ENCODE peak calls at places on chromosomes 3 and 15, in seven cellular contexts. One of them, this sample, is unnamed.

GRCh38 chr15:40941528-40942336 is 11.5 kb upstream of the CHAC1 start:
- DNase-seq in breast epithelium: peak; percentile 62
- DNase-seq in colonic mucosa: peak; percentile 81
- DNase-seq in dorsolateral prefrontal cortex: peak; percentile 72
- DNase-seq in ovary: peak; percentile 87
- DNase-seq in AG10803: peak; percentile 77
- DNase-seq in GM23248: peak; percentile 90
- DNase-seq in this sample: peak; percentile 65

GRCh38 chr15:44726136-44726535 is 10.2 kb upstream of the TRIM69 start:
- DNase-seq in dorsolateral prefrontal cortex: no peak
- DNase-seq in GM23248: peak; percentile 58
- DNase-seq in breast epithelium: no peak
- DNase-seq in ovary: no peak
- DNase-seq in AG10803: peak; percentile 38
- DNase-seq in colonic mucosa: no peak
- DNase-seq in this sample: no peak

GRCh38 chr3:81005992-81006391 is 755.5 kb downstream of the GBE1 start:
- DNase-seq in ovary: no peak
- DNase-seq in AG10803: no peak
- DNase-seq in dorsolateral prefrontal cortex: no peak
- DNase-seq in breast epithelium: no peak
- DNase-seq in GM23248: no peak
- DNase-seq in colonic mucosa: no peak
- DNase-seq in this sample: no peak

GRCh38 chr15:41648770-41649169 is 11.4 kb upstream of the MGA start:
- DNase-seq in breast epithelium: no peak
- DNase-seq in GM23248: peak; percentile 82
- DNase-seq in ovary: no peak
- DNase-seq in AG10803: peak; percentile 56
- DNase-seq in dorsolateral prefrontal cortex: no peak
- DNase-seq in colonic mucosa: no peak
- DNase-seq in this sample: peak; percentile 71

GRCh38 chr3:171878441-171879225 is 35.5 kb downstream of the TMEM212 start:
- DNase-seq in AG10803: peak; percentile 89
- DNase-seq in GM23248: peak; percentile 53
- DNase-seq in ovary: no peak
- DNase-seq in colonic mucosa: no peak
- DNase-seq in breast epithelium: no peak
- DNase-seq in dorsolateral prefrontal cortex: no peak
- DNase-seq in this sample: no peak

GRCh38 chr3:118990818-118991560 is 43.7 kb downstream of the IGSF11 start:
- DNase-seq in ovary: no peak
- DNase-seq in colonic mucosa: no peak
- DNase-seq in dorsolateral prefrontal cortex: no peak
- DNase-seq in breast epithelium: no peak
- DNase-seq in AG10803: no peak
- DNase-seq in GM23248: no peak
- DNase-seq in this sample: no peak

GRCh38 chr3:168885028-168885427 is 778.5 kb downstream of the MECOM start:
- DNase-seq in ovary: no peak
- DNase-seq in colonic mucosa: no peak
- DNase-seq in AG10803: peak; percentile 13
- DNase-seq in GM23248: peak; percentile 75
- DNase-seq in breast epithelium: no peak
- DNase-seq in dorsolateral prefrontal cortex: no peak
- DNase-seq in this sample: peak; percentile 77

GRCh38 chr3:169348276-169348675 is 315.2 kb downstream of the MECOM start:
- DNase-seq in breast epithelium: no peak
- DNase-seq in AG10803: no peak
- DNase-seq in dorsolateral prefrontal cortex: no peak
- DNase-seq in GM23248: peak; percentile 23
- DNase-seq in colonic mucosa: no peak
- DNase-seq in ovary: no peak
- DNase-seq in this sample: peak; percentile 75

GRCh38 chr3:141056716-141057115 is 5.6 kb downstream of the SPSB4 start:
- DNase-seq in colonic mucosa: no peak
- DNase-seq in breast epithelium: no peak
- DNase-seq in ovary: no peak
- DNase-seq in dorsolateral prefrontal cortex: no peak
- DNase-seq in GM23248: no peak
- DNase-seq in AG10803: no peak
- DNase-seq in this sample: no peak

GRCh38 chr3:174016186-174016585 is 618.6 kb downstream of the NLGN1 start:
- DNase-seq in colonic mucosa: no peak
- DNase-seq in ovary: no peak
- DNase-seq in AG10803: peak; percentile 64
- DNase-seq in breast epithelium: no peak
- DNase-seq in dorsolateral prefrontal cortex: no peak
- DNase-seq in GM23248: peak; percentile 92
- DNase-seq in this sample: peak; percentile 64

GRCh38 chr15:58433597-58434333 is 2.0 kb downstream of the LIPC start:
- DNase-seq in dorsolateral prefrontal cortex: peak; percentile 79
- DNase-seq in ovary: no peak
- DNase-seq in colonic mucosa: peak; percentile 20
- DNase-seq in AG10803: peak; percentile 67
- DNase-seq in breast epithelium: no peak
- DNase-seq in GM23248: peak; percentile 59
- DNase-seq in this sample: no peak

GRCh38 chr3:57675530-57675929 is 17.3 kb downstream of the DENND6A start:
- DNase-seq in GM23248: no peak
- DNase-seq in breast epithelium: no peak
- DNase-seq in AG10803: no peak
- DNase-seq in ovary: no peak
- DNase-seq in dorsolateral prefrontal cortex: no peak
- DNase-seq in colonic mucosa: no peak
- DNase-seq in this sample: no peak

GRCh38 chr3:119628816-119629445 is 31.2 kb downstream of the PLA1A start:
- DNase-seq in breast epithelium: no peak
- DNase-seq in AG10803: peak; percentile 67
- DNase-seq in GM23248: no peak
- DNase-seq in ovary: no peak
- DNase-seq in dorsolateral prefrontal cortex: no peak
- DNase-seq in colonic mucosa: no peak
- DNase-seq in this sample: peak; percentile 14

GRCh38 chr3:42801048-42801620 is 3.2 kb downstream of the HIGD1A start:
- DNase-seq in colonic mucosa: no peak
- DNase-seq in ovary: no peak
- DNase-seq in breast epithelium: no peak
- DNase-seq in dorsolateral prefrontal cortex: no peak
- DNase-seq in GM23248: no peak
- DNase-seq in AG10803: no peak
- DNase-seq in this sample: no peak

GRCh38 chr3:20060924-20061323 is 20.7 kb downstream of the KAT2B start:
- DNase-seq in ovary: no peak
- DNase-seq in AG10803: peak; percentile 62
- DNase-seq in dorsolateral prefrontal cortex: no peak
- DNase-seq in colonic mucosa: no peak
- DNase-seq in GM23248: peak; percentile 63
- DNase-seq in breast epithelium: no peak
- DNase-seq in this sample: peak; percentile 84

GRCh38 chr3:121477589-121477988 is 68.2 kb downstream of the POLQ start:
- DNase-seq in ovary: no peak
- DNase-seq in GM23248: peak; percentile 85
- DNase-seq in breast epithelium: no peak
- DNase-seq in colonic mucosa: no peak
- DNase-seq in dorsolateral prefrontal cortex: no peak
- DNase-seq in AG10803: peak; percentile 96
- DNase-seq in this sample: no peak

GRCh38 chr3:32283304-32283703 is 44.8 kb downstream of the CMTM8 start:
- DNase-seq in ovary: no peak
- DNase-seq in breast epithelium: no peak
- DNase-seq in colonic mucosa: no peak
- DNase-seq in GM23248: no peak
- DNase-seq in AG10803: no peak
- DNase-seq in dorsolateral prefrontal cortex: no peak
- DNase-seq in this sample: no peak

GRCh38 chr15:39022532-39023305 is 458.1 kb upstream of the RASGRP1 start:
- DNase-seq in GM23248: no peak
- DNase-seq in breast epithelium: no peak
- DNase-seq in dorsolateral prefrontal cortex: no peak
- DNase-seq in ovary: no peak
- DNase-seq in colonic mucosa: no peak
- DNase-seq in AG10803: peak; percentile 24
- DNase-seq in this sample: no peak

GRCh38 chr15:89383635-89384604 is 49.3 kb upstream of the POLG start:
- DNase-seq in breast epithelium: peak; percentile 68
- DNase-seq in dorsolateral prefrontal cortex: peak; percentile 93
- DNase-seq in AG10803: no peak
- DNase-seq in ovary: peak; percentile 74
- DNase-seq in GM23248: peak; percentile 42
- DNase-seq in colonic mucosa: peak; percentile 34
- DNase-seq in this sample: peak; percentile 54

GRCh38 chr3:10192953-10193691 is 28.4 kb downstream of the IRAK2 start:
- DNase-seq in GM23248: peak; percentile 98
- DNase-seq in ovary: no peak
- DNase-seq in dorsolateral prefrontal cortex: peak; percentile 11
- DNase-seq in colonic mucosa: peak; percentile 46
- DNase-seq in AG10803: peak; percentile 93
- DNase-seq in breast epithelium: no peak
- DNase-seq in this sample: peak; percentile 64

GRCh38 chr15:79179108-79179561 is 88.6 kb upstream of the RASGRF1 start:
- DNase-seq in colonic mucosa: no peak
- DNase-seq in breast epithelium: no peak
- DNase-seq in ovary: no peak
- DNase-seq in dorsolateral prefrontal cortex: no peak
- DNase-seq in AG10803: no peak
- DNase-seq in GM23248: no peak
- DNase-seq in this sample: peak; percentile 39

GRCh38 chr3:29627136-29628117 is 346.6 kb downstream of the RBMS3 start:
- DNase-seq in colonic mucosa: no peak
- DNase-seq in GM23248: no peak
- DNase-seq in AG10803: no peak
- DNase-seq in dorsolateral prefrontal cortex: no peak
- DNase-seq in ovary: no peak
- DNase-seq in breast epithelium: no peak
- DNase-seq in this sample: no peak
- H3K4me3 ChIP-seq in colonic mucosa: no peak overlapping the region
- H3K4me3 ChIP-seq in GM23248: no peak overlapping the region
- H3K4me3 ChIP-seq in AG10803: no peak overlapping the region
- H3K4me3 ChIP-seq in dorsolateral prefrontal cortex: no peak overlapping the region
- H3K4me3 ChIP-seq in ovary: no peak overlapping the region
- H3K4me3 ChIP-seq in breast epithelium: no peak overlapping the region
- H3K4me3 ChIP-seq in this sample: no peak overlapping the region

GRCh38 chr3:186476541-186476940 is 67.6 kb downstream of the CRYGS start:
- DNase-seq in colonic mucosa: no peak
- DNase-seq in breast epithelium: no peak
- DNase-seq in AG10803: no peak
- DNase-seq in GM23248: peak; percentile 4
- DNase-seq in dorsolateral prefrontal cortex: no peak
- DNase-seq in ovary: no peak
- DNase-seq in this sample: no peak

GRCh38 chr3:186476044-186476468 is 68.1 kb downstream of the CRYGS start:
- DNase-seq in GM23248: no peak
- DNase-seq in dorsolateral prefrontal cortex: peak; percentile 88
- DNase-seq in AG10803: no peak
- DNase-seq in breast epithelium: peak; percentile 39
- DNase-seq in colonic mucosa: no peak
- DNase-seq in ovary: no peak
- DNase-seq in this sample: peak; percentile 48

GRCh38 chr3:186481526-186481925 is 62.7 kb downstream of the CRYGS start:
- DNase-seq in ovary: no peak
- DNase-seq in GM23248: no peak
- DNase-seq in dorsolateral prefrontal cortex: no peak
- DNase-seq in AG10803: no peak
- DNase-seq in breast epithelium: no peak
- DNase-seq in colonic mucosa: no peak
- DNase-seq in this sample: no peak

GRCh38 chr3:186477033-186477432 is 67.1 kb downstream of the CRYGS start:
- DNase-seq in GM23248: no peak
- DNase-seq in ovary: no peak
- DNase-seq in dorsolateral prefrontal cortex: no peak
- DNase-seq in breast epithelium: no peak
- DNase-seq in colonic mucosa: no peak
- DNase-seq in AG10803: no peak
- DNase-seq in this sample: no peak

GRCh38 chr3:186477876-186478275 is 66.3 kb downstream of the CRYGS start:
- DNase-seq in AG10803: no peak
- DNase-seq in ovary: no peak
- DNase-seq in colonic mucosa: no peak
- DNase-seq in dorsolateral prefrontal cortex: no peak
- DNase-seq in GM23248: no peak
- DNase-seq in breast epithelium: no peak
- DNase-seq in this sample: peak; percentile 52
- H3K4me3 ChIP-seq in AG10803: no peak overlapping the region
- H3K4me3 ChIP-seq in ovary: no peak overlapping the region
- H3K4me3 ChIP-seq in colonic mucosa: no peak overlapping the region
- H3K4me3 ChIP-seq in dorsolateral prefrontal cortex: no peak overlapping the region
- H3K4me3 ChIP-seq in GM23248: no peak overlapping the region
- H3K4me3 ChIP-seq in breast epithelium: no peak overlapping the region
- H3K4me3 ChIP-seq in this sample: no peak overlapping the region

DNA sequence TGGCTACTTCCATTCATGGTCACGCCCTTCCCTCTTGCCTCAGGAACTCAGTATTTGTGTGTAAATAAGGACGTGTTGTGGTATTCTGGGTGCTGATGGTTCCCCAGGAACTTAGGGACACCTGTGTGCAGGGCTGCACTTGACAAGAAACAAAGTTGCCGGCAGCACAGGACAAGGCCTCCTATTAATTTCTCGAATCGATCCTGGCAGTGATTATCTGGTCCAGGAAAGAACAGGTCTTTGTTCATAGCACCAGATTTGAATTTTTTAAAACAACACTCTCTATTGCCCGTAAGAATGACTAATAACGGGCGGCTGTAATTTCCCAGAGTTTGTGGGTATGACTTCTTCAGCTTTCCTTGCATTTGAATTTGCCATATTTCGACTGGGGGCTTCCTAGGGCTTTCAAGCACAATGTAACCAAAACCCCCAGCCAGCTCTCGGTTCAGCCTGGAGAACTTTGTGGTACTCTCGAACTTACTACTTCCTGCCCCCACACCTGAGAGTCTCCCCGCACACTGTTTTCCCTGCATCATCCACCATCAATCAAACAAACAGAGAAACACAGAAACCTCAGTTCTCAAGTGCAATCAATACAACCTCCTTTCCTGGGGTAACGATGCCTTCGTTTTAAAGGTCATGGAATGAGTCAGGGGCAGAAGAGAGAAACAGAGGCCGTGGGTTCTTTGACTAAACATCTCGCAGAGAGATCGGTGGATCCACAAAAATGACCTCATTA is 241.7 kb upstream of the ICE2 start:
- DNase-seq in GM23248: no peak
- DNase-seq in colonic mucosa: no peak
- DNase-seq in AG10803: no peak
- DNase-seq in breast epithelium: no peak
- DNase-seq in ovary: no peak
- DNase-seq in dorsolateral prefrontal cortex: no peak
- DNase-seq in this sample: no peak
- H3K4me3 ChIP-seq in GM23248: no peak overlapping the region
- H3K4me3 ChIP-seq in colonic mucosa: no peak overlapping the region
- H3K4me3 ChIP-seq in AG10803: no peak overlapping the region
- H3K4me3 ChIP-seq in breast epithelium: no peak overlapping the region
- H3K4me3 ChIP-seq in ovary: no peak overlapping the region
- H3K4me3 ChIP-seq in dorsolateral prefrontal cortex: no peak overlapping the region
- H3K4me3 ChIP-seq in this sample: no peak overlapping the region

DNA sequence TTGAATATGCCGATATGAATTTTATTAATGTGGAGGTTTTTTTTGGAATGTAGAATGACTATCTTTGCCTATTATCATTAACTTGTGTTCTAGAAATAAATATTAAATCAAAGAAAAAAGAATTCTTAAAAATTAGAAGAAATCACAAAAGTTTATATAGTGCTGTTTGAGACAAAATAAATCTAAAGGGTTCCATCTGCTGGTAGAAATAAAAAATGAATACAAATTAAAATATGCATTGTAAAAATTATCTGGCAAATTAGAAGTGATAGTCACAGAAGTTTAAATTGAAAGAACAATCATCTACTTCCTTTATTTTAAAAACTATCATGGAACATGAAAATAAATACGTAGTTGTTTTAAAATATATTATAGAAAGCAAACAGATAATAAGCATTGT is 22.7 kb upstream of the ZBTB20 start:
- DNase-seq in dorsolateral prefrontal cortex: no peak
- DNase-seq in GM23248: peak; percentile 35
- DNase-seq in ovary: no peak
- DNase-seq in colonic mucosa: no peak
- DNase-seq in breast epithelium: no peak
- DNase-seq in AG10803: peak; percentile 4
- DNase-seq in this sample: no peak
- H3K4me3 ChIP-seq in dorsolateral prefrontal cortex: no peak overlapping the region
- H3K4me3 ChIP-seq in GM23248: no peak overlapping the region
- H3K4me3 ChIP-seq in ovary: no peak overlapping the region
- H3K4me3 ChIP-seq in colonic mucosa: no peak overlapping the region
- H3K4me3 ChIP-seq in breast epithelium: no peak overlapping the region
- H3K4me3 ChIP-seq in AG10803: no peak overlapping the region
- H3K4me3 ChIP-seq in this sample: no peak overlapping the region